ENCODE peak calls at places on chromosomes 2 and 18, in seven cellular contexts. E is RKO; G is NT2/D1; X is cardiac fibroblast; A is CD8-positive, alpha-beta memory T cell; K is occipital lobe; Q is heart right ventricle. C is an unnamed sample.

GRCh38 chr2:215466097-215466909 is 30.4 kb upstream of the FN1 start:
- DNase-seq in E (no peak), G (no peak), X (peak), A (no peak), K (no peak), Q (peak), C (no peak)

GRCh38 chr18:71799016-71799673 is 745.0 kb downstream of the CBLN2 start:
- DNase-seq in E (no peak), G (no peak), X (no peak), A (no peak), K (no peak), Q (no peak), C (no peak)

GRCh38 chr2:28438532-28439063 is 45.9 kb downstream of the FOSL2 start:
- DNase-seq in E (no peak), G (no peak), X (no peak), A (no peak), K (no peak), Q (no peak), C (no peak)

GRCh38 chr2:149906871-149907270 is 319.3 kb upstream of the MMADHC start:
- DNase-seq in E (no peak), G (no peak), X (no peak), A (no peak), K (no peak), Q (no peak), C (no peak)

GRCh38 chr18:50190926-50191325 is 4.0 kb downstream of the MYO5B start:
- DNase-seq in E (no peak), G (no peak), X (no peak), A (no peak), K (no peak), Q (no peak), C (no peak)

GRCh38 chr2:242051440-242051839 is 181.9 kb downstream of the RTP5 start:
- DNase-seq in E (no peak), G (no peak), X (no peak), A (no peak), K (no peak), Q (no peak), C (no peak)

GRCh38 chr2:240577281-240578109 is 9.0 kb upstream of the CAPN10 start:
- DNase-seq in E (no peak), G (no peak), X (no peak), A (no peak), K (no peak), Q (no peak), C (no peak)

GRCh38 chr2:224309216-224309615 is 92.7 kb downstream of the FAM124B start:
- DNase-seq in E (no peak), G (no peak), X (peak), A (no peak), K (no peak), Q (no peak), C (no peak)

GRCh38 chr18:11726556-11726955 is 37.5 kb downstream of the GNAL start:
- DNase-seq in E (no peak), G (no peak), X (no peak), A (no peak), K (no peak), Q (no peak), C (no peak)

GRCh38 chr2:233022561-233022960 is 9.5 kb upstream of the NGEF start:
- DNase-seq in E (no peak), G (no peak), X (no peak), A (no peak), K (no peak), Q (no peak), C (no peak)

GRCh38 chr2:237097911-237098702 is 12.4 kb downstream of the COPS8 start:
- DNase-seq in E (peak), G (no peak), X (peak), A (no peak), K (no peak), Q (no peak), C (no peak)

GRCh38 chr18:76346490-76347130 is 148.4 kb downstream of the ZNF516 start:
- DNase-seq in E (no peak), G (no peak), X (no peak), A (no peak), K (no peak), Q (no peak), C (no peak)

GRCh38 chr18:3172081-3172480 is 47.7 kb downstream of the MYOM1 start:
- DNase-seq in E (no peak), G (no peak), X (no peak), A (no peak), K (no peak), Q (no peak), C (no peak)

GRCh38 chr18:8788503-8789429 is 83.4 kb downstream of the MTCL1 start:
- DNase-seq in E (no peak), G (no peak), X (no peak), A (no peak), K (no peak), Q (no peak), C (no peak)

GRCh38 chr2:15170068-15170775 is 390.9 kb downstream of the NBAS start:
- DNase-seq in E (no peak), G (peak), X (peak), A (no peak), K (no peak), Q (no peak), C (no peak)

GRCh38 chr2:63856302-63856600 is 14.6 kb downstream of the UGP2 start:
- DNase-seq in E (no peak), G (no peak), X (no peak), A (peak), K (no peak), Q (no peak), C (peak)

GRCh38 chr2:5740853-5741252 is 48.7 kb downstream of the SOX11 start:
- DNase-seq in E (no peak), G (no peak), X (no peak), A (no peak), K (no peak), Q (no peak), C (no peak)

GRCh38 chr2:216991563-216991962 is 131.7 kb upstream of the TNP1 start:
- DNase-seq in E (no peak), G (no peak), X (peak), A (no peak), K (no peak), Q (no peak), C (no peak)

C was measured in T-cell.